ENCODE peak calls at places on chromosomes 1 and 21, in four cellular contexts. K, Q, Z and O are unnamed samples.

GRCh38 chr1:219419135-219419534 is 193.8 kb downstream of the ZC3H11B start:
- DNase-seq in K (no peak), Q (no peak), Z (no peak), O (no peak)

GRCh38 chr1:156123356-156124196 is 9.1 kb downstream of the LMNA start:
- DNase-seq in K (peak; percentile 97), Q (peak; percentile 52), Z (peak; percentile 74), O (peak; percentile 97)

GRCh38 chr1:22398656-22399420 is 52.8 kb upstream of the ZBTB40 start:
- DNase-seq in K (no peak), Q (no peak), Z (no peak), O (no peak)

GRCh38 chr1:111274653-111275052 is 16.0 kb upstream of the CHIA start:
- DNase-seq in K (no peak), Q (no peak), Z (no peak), O (no peak)

GRCh38 chr1:109254621-109255096 is 5.3 kb downstream of the CELSR2 start:
- DNase-seq in K (no peak), Q (no peak), Z (no peak), O (no peak)

GRCh38 chr1:40058453-40059291 is 18.1 kb downstream of the CAP1 start:
- DNase-seq in K (no peak), Q (no peak), Z (no peak), O (no peak)

GRCh38 chr1:206816390-206817287 is 44.3 kb upstream of the IL10 start:
- DNase-seq in K (no peak), Q (no peak), Z (no peak), O (no peak)

GRCh38 chr21:43686811-43687565 is 27.6 kb downstream of the RRP1B start:
- DNase-seq in K (no peak), Q (no peak), Z (no peak), O (no peak)

GRCh38 chr1:10665930-10666850 is 130.3 kb downstream of the CASZ1 start:
- DNase-seq in K (no peak), Q (no peak), Z (no peak), O (no peak)

GRCh38 chr1:65524931-65525296 is 104.4 kb downstream of the LEPR start:
- DNase-seq in K (no peak), Q (no peak), Z (no peak), O (no peak)

GRCh38 chr1:99170516-99170915 is 93.8 kb upstream of the PLPPR4 start:
- DNase-seq in K (no peak), Q (no peak), Z (no peak), O (no peak)